ENCODE peak calls at places on chromosome 16, in eight cellular contexts. N, U, H, M, O, S, A and R are unnamed samples.

GRCh38 chr16:68062910-68063393 is 22.2 kb upstream of the NFATC3 start:
- DNase-seq in O (no peak), N (peak; percentile 16), A (no peak), U (no peak), M (no peak), H (no peak), S (no peak), R (no peak)

GRCh38 chr16:46886764-46887523 is 2.8 kb downstream of the GPT2 start:
- DNase-seq in M (no peak), A (no peak), N (no peak), S (no peak), O (no peak), U (no peak), H (no peak), R (no peak)

GRCh38 chr16:2963611-2964415 is at the start of gene KREMEN2:
- DNase-seq in M (no peak), A (peak; percentile 83), O (no peak), U (peak; percentile 83), N (peak; percentile 19), H (no peak), S (no peak), R (no peak)

GRCh38 chr16:57592591-57593003 is 35.8 kb upstream of the ADGRG1 start:
- DNase-seq in H (no peak), N (peak; percentile 67), A (no peak), M (no peak), U (no peak), S (no peak), O (no peak), R (no peak)

GRCh38 chr16:50381679-50382440 is 13.1 kb upstream of the BRD7 start:
- DNase-seq in U (no peak), O (no peak), H (no peak), N (no peak), M (no peak), S (peak; percentile 9), A (no peak), R (no peak)

GRCh38 chr16:2912330-2913199 is 834 bp downstream of the FLYWCH1 start:
- DNase-seq in O (no peak), S (peak; percentile 63), N (peak; percentile 30), H (peak; percentile 70), M (no peak), U (peak; percentile 12), A (peak; percentile 79), R (peak; percentile 49)

GRCh38 chr16:67719778-67720144 is 645 bp upstream of the GFOD2 start:
- DNase-seq in N (no peak), U (peak; percentile 66), S (peak; percentile 55), M (no peak), H (peak; percentile 68), O (no peak), A (peak; percentile 44), R (peak; percentile 58)

GRCh38 chr16:9286930-9287329 is 195.5 kb downstream of the HAPSTR1 start:
- DNase-seq in N (no peak), H (no peak), S (no peak), U (no peak), M (no peak), O (no peak), A (no peak), R (no peak)

GRCh38 chr16:57952909-57953308 is 18.0 kb downstream of the CNGB1 start:
- DNase-seq in H (no peak), A (no peak), N (no peak), O (no peak), M (no peak), U (no peak), S (no peak), R (no peak)

GRCh38 chr16:47262938-47263337 is 119.2 kb upstream of the NETO2 start:
- DNase-seq in O (no peak), A (no peak), H (no peak), N (no peak), U (no peak), M (no peak), S (no peak), R (no peak)

GRCh38 chr16:88977028-88977844 is at the start of gene CBFA2T3:
- DNase-seq in H (no peak), A (no peak), O (peak; percentile 27), U (no peak), S (no peak), M (no peak), N (no peak), R (peak; percentile 61)

GRCh38 chr16:66617010-66617434 is 12.5 kb downstream of the CMTM3 start:
- DNase-seq in U (no peak), S (peak; percentile 24), M (no peak), O (no peak), N (no peak), H (no peak), A (no peak), R (no peak)